ENCODE peak calls at places on chromosomes 16 and 17, in eight cellular contexts. I is lower leg skin, C is cardiac fibroblast, E is AG20443, Y is caudate nucleus, X is GM13977, R is omental fat pad, W is non-pigmented ciliary epithelial cell. S is an unnamed sample.

GRCh38 chr17:36608794-36609497 is 7.6 kb downstream of the MRM1 start:
- DNase-seq in X (no peak), R (no peak), C (peak), E (peak), Y (peak), I (no peak), W (no peak), S (no peak)

GRCh38 chr16:81537721-81538561 is 93.3 kb downstream of the CMIP start:
- DNase-seq in Y (no peak), C (peak), W (no peak), R (no peak), X (no peak), E (peak), I (no peak), S (no peak)

GRCh38 chr17:73203788-73204479 is 11.1 kb downstream of the COG1 start:
- DNase-seq in X (no peak), R (no peak), C (no peak), Y (no peak), I (no peak), E (no peak), W (no peak), S (peak)

GRCh38 chr16:73717266-73718057 is 579.2 kb upstream of the PSMD7 start:
- DNase-seq in I (no peak), Y (no peak), R (no peak), W (no peak), C (no peak), X (no peak), E (no peak), S (no peak)

GRCh38 chr17:48259710-48260291 is 152.2 kb downstream of the SNX11 start:
- DNase-seq in W (no peak), R (no peak), X (no peak), I (no peak), C (peak), E (no peak), Y (no peak), S (no peak)

GRCh38 chr17:15350777-15351486 is 9.5 kb upstream of the TEKT3 start:
- DNase-seq in C (no peak), R (no peak), Y (no peak), I (peak), W (no peak), X (no peak), E (no peak), S (no peak)

GRCh38 chr16:57647136-57647875 is 18.9 kb downstream of the ADGRG1 start:
- DNase-seq in Y (no peak), I (no peak), E (no peak), W (no peak), R (no peak), C (no peak), X (no peak), S (no peak)

GRCh38 chr16:70717065-70717464 is 31.2 kb upstream of the MTSS2 start:
- DNase-seq in W (no peak), Y (no peak), X (no peak), R (no peak), C (no peak), I (no peak), E (no peak), S (peak)

GRCh38 chr17:10117085-10117484 is 81.3 kb downstream of the GAS7 start:
- DNase-seq in W (no peak), C (no peak), X (no peak), E (no peak), R (no peak), I (no peak), Y (no peak), S (no peak)

GRCh38 chr17:68290955-68291835 is at the start of the genes ARSG and SLC16A6:
- DNase-seq in W (no peak), X (peak), I (peak), R (no peak), C (peak), E (peak), Y (peak), S (peak)

GRCh38 chr17:7336240-7337175 is at the start of gene ACAP1:
- DNase-seq in C (no peak), I (no peak), R (no peak), X (peak), Y (no peak), W (no peak), E (no peak), S (peak)

GRCh38 chr16:72560617-72561016 is 388.7 kb upstream of the PMFBP1 start:
- DNase-seq in E (no peak), W (no peak), I (no peak), R (no peak), Y (no peak), C (peak), X (no peak), S (no peak)

GRCh38 chr16:4935231-4935855 is 1.6 kb downstream of the PPL start:
- DNase-seq in X (no peak), R (peak), W (no peak), C (peak), Y (no peak), I (peak), E (peak), S (no peak)

GRCh38 chr16:70738083-70738977 is 52.5 kb upstream of the MTSS2 start:
- DNase-seq in X (peak), W (no peak), E (peak), R (no peak), C (peak), I (no peak), Y (no peak), S (peak)

GRCh38 chr16:10504404-10504885 is 76.0 kb downstream of the EMP2 start:
- DNase-seq in I (no peak), X (no peak), Y (no peak), C (no peak), E (no peak), W (no peak), R (no peak), S (no peak)

GRCh38 chr17:73645050-73645871 is 1.0 kb upstream of the SDK2 start:
- DNase-seq in X (peak), I (no peak), Y (no peak), E (peak), C (no peak), W (no peak), R (no peak), S (peak)

GRCh38 chr16:74025-74424 is 1.6 kb upstream of the RHBDF1 start:
- DNase-seq in X (no peak), C (no peak), R (no peak), W (no peak), Y (no peak), I (no peak), E (no peak), S (no peak)

GRCh38 chr17:1070411-1070810 is 73.5 kb downstream of the TIMM22 start:
- DNase-seq in W (no peak), E (no peak), I (no peak), Y (no peak), R (no peak), X (no peak), C (no peak), S (no peak)

GRCh38 chr17:60832206-60832605 is 154.6 kb downstream of the BCAS3 start:
- DNase-seq in X (no peak), W (no peak), E (peak), R (no peak), C (no peak), Y (no peak), I (no peak), S (no peak)

GRCh38 chr16:30184430-30185140 is 1.2 kb downstream of the CORO1A start:
- DNase-seq in E (no peak), R (no peak), W (no peak), X (peak), I (no peak), C (no peak), Y (no peak), S (no peak)

GRCh38 chr16:50121721-50122445 is 31.2 kb upstream of the TENT4B start:
- DNase-seq in C (no peak), X (peak), Y (no peak), W (no peak), E (no peak), I (no peak), R (no peak), S (peak)

GRCh38 chr16:13633381-13633861 is 286.5 kb upstream of the ERCC4 start:
- DNase-seq in W (no peak), E (no peak), X (no peak), C (no peak), R (no peak), Y (no peak), I (no peak), S (no peak)

GRCh38 chr16:1920727-1921155 is 2.5 kb upstream of the HS3ST6 start:
- DNase-seq in X (no peak), W (no peak), E (peak), Y (no peak), R (no peak), C (peak), I (peak), S (no peak)

GRCh38 chr16:64409762-64410161 is 712.1 kb downstream of the CDH11 start:
- DNase-seq in R (no peak), W (no peak), C (peak), Y (no peak), I (peak), E (peak), X (no peak), S (no peak)

GRCh38 chr16:53864819-53865491 is 161.0 kb downstream of the FTO start:
- DNase-seq in R (no peak), X (no peak), C (peak), Y (no peak), W (peak), E (no peak), I (no peak), S (no peak)

GRCh38 chr17:44132275-44132821 is 8.9 kb upstream of the HDAC5 start:
- DNase-seq in C (peak), R (no peak), W (no peak), I (no peak), X (no peak), E (no peak), Y (no peak), S (no peak)

GRCh38 chr17:79276824-79277223 is 202.2 kb downstream of the ENGASE start:
- DNase-seq in R (no peak), I (no peak), E (no peak), C (no peak), W (no peak), Y (no peak), X (no peak), S (no peak)

GRCh38 chr16:89193021-89193575 is 7.2 kb downstream of the SLC22A31 start:
- DNase-seq in X (peak), C (no peak), Y (no peak), W (peak), I (no peak), R (no peak), E (peak), S (peak)

GRCh38 chr17:77555741-77556291 is 402.7 kb upstream of the TNRC6C start:
- DNase-seq in R (no peak), X (no peak), C (peak), E (no peak), Y (peak), I (no peak), W (no peak), S (no peak)

GRCh38 chr17:59963738-59964454 is 644 bp downstream of the RNFT1 start:
- DNase-seq in Y (peak), I (peak), C (peak), X (peak), R (peak), E (peak), W (peak), S (no peak)

GRCh38 chr16:48611329-48612137 is 1.6 kb upstream of the N4BP1 start:
- DNase-seq in W (no peak), R (no peak), Y (no peak), X (peak), E (no peak), I (no peak), C (no peak), S (peak)

GRCh38 chr17:80836658-80836965 is 155.0 kb upstream of the CHMP6 start:
- DNase-seq in X (no peak), W (no peak), C (no peak), R (no peak), E (no peak), Y (no peak), I (no peak), S (no peak)

GRCh38 chr17:82407255-82407654 is 10.9 kb upstream of the HEXD start:
- DNase-seq in C (no peak), W (no peak), I (no peak), Y (no peak), E (no peak), X (no peak), R (no peak), S (peak)

GRCh38 chr17:40303009-40303657 is 5.8 kb upstream of the RARA start:
- DNase-seq in W (no peak), R (no peak), Y (no peak), C (peak), X (peak), I (no peak), E (peak), S (peak)

S was measured in naive thymus-derived CD8-positive, alpha-beta T cell.